ENCODE peak calls at places on chromosomes 12 and 14, in five cellular contexts. H is breast epithelium, Z is MCF 10A, S is Calu3, Q is HL-60. A is an unnamed sample.
A peak's percentile ranks its signal among the peaks of the same experiment; 100 is the strongest.

GRCh38 chr14:105153739-105154475 is 14.7 kb downstream of the JAG2 start:
- DNase-seq in Q (no peak), H (no peak), Z (no peak), S (no peak), A (no peak)

GRCh38 chr14:97602438-97603117 is 805.4 kb downstream of the VRK1 start:
- DNase-seq in S (no peak), H (no peak), Z (no peak), Q (no peak), A (no peak)

GRCh38 chr12:119381471-119382235 is 47.1 kb downstream of the CCDC60 start:
- DNase-seq in H (no peak), S (no peak), Z (no peak), Q (no peak), A (no peak)

GRCh38 chr12:108235231-108235959 is 103.7 kb downstream of the CMKLR1 start:
- DNase-seq in S (no peak), Z (no peak), H (no peak), Q (no peak), A (no peak)

GRCh38 chr14:24838945-24839616 is 205.1 kb upstream of the GZMB start:
- DNase-seq in S (no peak), H (no peak), Z (no peak), Q (no peak), A (no peak)

GRCh38 chr14:85319998-85320397 is 209.9 kb upstream of the FLRT2 start:
- DNase-seq in Z (peak; percentile 43), S (no peak), H (no peak), Q (no peak), A (no peak)

GRCh38 chr12:88243886-88244491 is 101.9 kb downstream of the TMTC3 start:
- DNase-seq in Q (no peak), Z (no peak), S (no peak), H (no peak), A (no peak)

GRCh38 chr12:95763809-95764253 is 26.7 kb downstream of the NTN4 start:
- DNase-seq in Z (peak; percentile 91), S (peak; percentile 60), Q (no peak), H (no peak), A (no peak)

GRCh38 chr14:89540830-89541470 is 123.9 kb upstream of the FOXN3 start:
- DNase-seq in H (no peak), S (no peak), Z (peak; percentile 29), Q (no peak), A (no peak)

GRCh38 chr12:50661300-50662120 is 102.4 kb upstream of the ATF1 start:
- DNase-seq in Z (no peak), Q (no peak), S (no peak), H (no peak), A (no peak)

GRCh38 chr14:92867246-92867925 is 55.6 kb upstream of the CHGA start:
- DNase-seq in Q (no peak), Z (no peak), S (no peak), H (no peak), A (no peak)

GRCh38 chr14:29857545-29857944 is 70.1 kb downstream of the PRKD1 start:
- DNase-seq in H (no peak), S (no peak), Z (no peak), Q (no peak), A (no peak)

GRCh38 chr12:1946311-1946710 is 27.9 kb upstream of the CACNA2D4 start:
- DNase-seq in Z (no peak), S (no peak), Q (no peak), H (no peak), A (no peak)

GRCh38 chr12:3101309-3102022 is 24.3 kb downstream of the TSPAN9 start:
- DNase-seq in Q (no peak), S (no peak), H (no peak), Z (peak; percentile 79), A (no peak)

GRCh38 chr12:68611094-68611818 is 557 bp downstream of the RAP1B start:
- DNase-seq in S (peak; percentile 64), Z (peak; percentile 59), H (no peak), Q (no peak), A (peak; percentile 74)

GRCh38 chr12:76980196-76980595 is 85.2 kb downstream of the E2F7 start:
- DNase-seq in Q (no peak), Z (no peak), S (no peak), H (no peak), A (no peak)

GRCh38 chr12:19131020-19131431 is 1.5 kb downstream of the PLEKHA5 start:
- DNase-seq in Z (peak; percentile 74), Q (no peak), H (no peak), S (peak; percentile 15), A (no peak)

GRCh38 chr12:118544569-118544968 is 168.2 kb downstream of the SUDS3 start:
- DNase-seq in Z (peak; percentile 89), Q (no peak), H (no peak), S (peak; percentile 6), A (no peak)

GRCh38 chr14:59317782-59318505 is 129.5 kb downstream of the DAAM1 start:
- DNase-seq in Q (no peak), S (no peak), Z (no peak), H (no peak), A (no peak)

GRCh38 chr12:113236539-113237354 is 15.5 kb downstream of the TPCN1 start:
- DNase-seq in H (no peak), Q (no peak), Z (no peak), S (no peak), A (no peak)

GRCh38 chr12:20024194-20024593 is 344.1 kb upstream of the PDE3A start:
- DNase-seq in H (no peak), S (no peak), Q (no peak), Z (no peak), A (no peak)

GRCh38 chr12:6444704-6445688 is at the start of gene CD27:
- DNase-seq in Q (no peak), H (no peak), S (no peak), Z (no peak), A (no peak)

GRCh38 chr12:1826401-1826800 is 6.0 kb downstream of the LRTM2 start:
- DNase-seq in Z (no peak), S (no peak), H (no peak), Q (no peak), A (no peak)

DNA sequence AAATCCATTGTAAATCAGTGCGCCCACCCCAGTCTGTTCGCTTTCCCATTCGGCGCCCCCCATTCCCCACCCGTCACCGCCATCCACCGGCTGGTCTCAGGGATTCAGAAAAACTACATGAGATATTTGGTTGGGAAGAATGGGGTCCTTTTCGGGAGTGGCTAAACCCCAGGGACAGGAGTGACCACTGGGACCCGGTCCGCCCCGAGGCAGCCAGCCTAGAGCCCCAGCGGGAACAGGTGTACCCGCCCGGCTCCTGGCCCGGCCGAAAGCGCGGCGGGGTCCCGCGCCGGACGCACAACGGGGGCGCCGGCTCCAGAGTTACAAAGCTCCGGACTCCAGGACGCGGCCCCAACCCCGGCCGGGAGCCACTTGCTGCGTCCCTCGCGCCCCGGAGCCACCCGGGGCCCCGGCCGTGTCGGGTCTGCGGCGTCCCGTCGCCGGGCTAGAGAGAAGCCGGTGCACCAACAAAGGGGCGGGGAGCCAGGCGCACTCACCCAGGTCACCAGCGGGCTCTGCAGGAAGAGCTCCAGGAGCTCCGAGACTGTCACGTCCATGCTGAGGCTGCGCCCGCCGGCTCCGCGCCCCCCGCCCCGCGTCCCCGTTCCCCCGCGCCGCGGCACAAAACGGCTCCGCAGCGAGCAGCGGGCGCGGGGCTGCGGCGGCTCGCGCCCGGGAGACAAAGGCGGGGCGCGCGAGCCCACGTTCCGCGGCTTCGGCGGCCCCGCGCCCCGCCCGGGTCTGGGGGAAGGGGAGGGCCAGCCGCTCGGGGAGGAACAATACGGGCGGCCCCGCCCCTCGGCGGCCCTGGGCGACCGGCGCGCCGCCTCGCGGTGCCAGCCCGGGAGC is at the start of gene CCDC88C:
- DNase-seq in S (peak; percentile 83), Q (no peak), Z (peak; percentile 77), H (peak; percentile 70), A (no peak)
- TF ChIP-seq CTCF in S (no peak), Q (no peak), Z (no peak), H (no peak), A (peak; percentile 29)

GRCh38 chr14:71220462-71220861 is 313.2 kb downstream of the PCNX1 start:
- DNase-seq in S (no peak), Z (no peak), H (no peak), Q (no peak), A (no peak)

GRCh38 chr14:71225108-71225507 is 317.8 kb downstream of the PCNX1 start:
- DNase-seq in H (no peak), S (no peak), Q (no peak), Z (no peak), A (no peak)

GRCh38 chr14:71221119-71221518 is 313.9 kb downstream of the PCNX1 start:
- DNase-seq in S (no peak), H (no peak), Q (no peak), Z (no peak), A (no peak)
- TF ChIP-seq CTCF in S (no peak), H (no peak), Q (no peak), Z (no peak), A (peak; percentile 33)

DNA sequence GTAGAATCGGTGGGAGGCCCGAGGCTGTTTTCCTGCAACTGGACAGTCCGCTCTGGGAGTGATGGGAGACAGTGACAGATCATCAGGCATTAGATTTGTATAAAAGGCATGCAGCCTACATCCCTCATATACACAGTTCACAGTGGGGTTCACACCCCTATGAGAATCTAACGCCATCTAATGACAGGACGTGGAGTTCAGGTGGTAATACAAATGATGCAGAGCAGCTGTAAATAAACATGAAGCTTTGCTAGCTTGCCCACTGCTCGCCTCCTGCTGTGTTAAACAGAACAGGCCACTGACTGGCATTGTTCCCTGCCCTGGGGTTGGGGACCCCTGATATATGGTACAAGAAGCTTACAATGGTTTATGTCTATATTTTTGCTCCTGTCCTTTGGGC is 179.0 kb downstream of the LRFN5 start:
- DNase-seq in Q (no peak), S (no peak), Z (peak; percentile 9), H (no peak), A (no peak)
- TF ChIP-seq CTCF in Q (no peak), S (no peak), Z (no peak), H (no peak), A (no peak)

GRCh38 chr14:104118006-104118844 is 20.2 kb upstream of the KIF26A start:
- DNase-seq in S (peak; percentile 1), Z (no peak), Q (no peak), H (peak; percentile 51), A (no peak)
- TF ChIP-seq CTCF in S (no peak), Z (no peak), Q (no peak), H (no peak), A (no peak)

DNA sequence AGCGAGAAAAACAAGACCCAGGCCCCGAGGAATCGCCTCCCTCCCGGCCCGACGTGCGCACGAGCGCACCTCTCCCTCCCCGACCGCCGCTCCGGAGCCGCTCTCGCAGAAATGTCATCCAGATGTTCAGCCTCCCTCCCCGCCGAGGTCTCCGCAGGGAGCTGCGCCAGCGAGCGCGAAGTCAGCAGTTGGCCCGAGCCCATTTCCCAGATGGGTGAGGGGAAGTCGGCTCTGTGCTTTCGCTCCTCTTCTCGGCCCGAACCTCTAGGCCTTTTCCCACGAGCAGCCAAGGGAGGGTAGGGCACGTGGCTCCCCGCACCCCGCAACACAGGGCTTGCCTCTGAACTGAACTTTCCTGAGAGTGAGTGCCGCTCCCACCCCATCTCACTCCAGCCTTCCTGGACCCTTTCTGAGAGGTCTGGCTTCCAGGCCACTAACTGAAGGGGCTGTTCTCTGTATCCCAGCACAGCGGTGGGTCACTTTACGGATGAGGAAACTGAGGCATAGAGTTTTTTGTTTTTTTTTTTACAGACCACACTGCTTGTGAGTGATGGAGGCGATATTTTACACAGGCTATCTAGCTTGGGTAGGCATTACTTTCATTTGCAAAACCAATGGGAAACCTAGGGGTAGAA is 1.0 kb upstream of the TGFB3 start:
- DNase-seq in S (no peak), Z (peak; percentile 40), H (peak; percentile 58), Q (no peak), A (no peak)
- TF ChIP-seq CTCF in S (no peak), Z (peak; percentile 6), H (no peak), Q (no peak), A (peak; percentile 48)

A was measured in type B pancreatic cell.